ENCODE peak calls at places on chromosome 2, in four cellular contexts. Z is HCT116, D is K562, Y is H1. M is an unnamed sample.

GRCh38 chr2:151237422-151238012 is 24.1 kb downstream of the RBM43 start:
- DNase-seq in Z (no peak), Y (no peak), D (no peak), M (no peak)

GRCh38 chr2:120480346-120480902 is 134.5 kb downstream of the INHBB start:
- DNase-seq in Y (no peak), D (no peak), Z (no peak), M (no peak)

GRCh38 chr2:46977899-46978298 is 62.3 kb upstream of the MCFD2 start:
- DNase-seq in Y (no peak), Z (no peak), D (no peak), M (no peak)

GRCh38 chr2:124988794-124989193 is 963.7 kb downstream of the CNTNAP5 start:
- DNase-seq in Y (no peak), Z (no peak), D (no peak), M (no peak)

GRCh38 chr2:64866797-64867196 is 122.4 kb upstream of the SLC1A4 start:
- DNase-seq in Y (no peak), Z (no peak), D (no peak), M (no peak)

GRCh38 chr2:154623819-154624218 is 74.7 kb upstream of the KCNJ3 start:
- DNase-seq in Z (peak; percentile 56), D (peak; percentile 12), Y (peak; percentile 10), M (peak; percentile 42)

GRCh38 chr2:159639712-159640111 is 23.4 kb upstream of the BAZ2B start:
- DNase-seq in Z (no peak), Y (no peak), D (no peak), M (no peak)

GRCh38 chr2:196275646-196276352 is 104.4 kb upstream of the STK17B start:
- DNase-seq in Y (no peak), D (peak; percentile 31), Z (no peak), M (no peak)

GRCh38 chr2:40611196-40611595 is 159.3 kb upstream of the SLC8A1 start:
- DNase-seq in D (no peak), Z (no peak), Y (no peak), M (no peak)

GRCh38 chr2:227214622-227215041 is 50.2 kb downstream of the COL4A3 start:
- DNase-seq in Y (no peak), Z (no peak), D (no peak), M (no peak)

GRCh38 chr2:54409752-54410151 is 46.4 kb upstream of the SPTBN1 start:
- DNase-seq in Z (no peak), D (no peak), Y (no peak), M (no peak)

GRCh38 chr2:73859721-73860586 is 31.2 kb downstream of the STAMBP start:
- DNase-seq in Y (no peak), D (peak; percentile 23), Z (peak; percentile 37), M (peak; percentile 44)

GRCh38 chr2:112721819-112722522 is 1.2 kb downstream of the NT5DC4 start:
- DNase-seq in Y (no peak), D (no peak), Z (no peak), M (no peak)

GRCh38 chr2:64769392-64770044 is 115.8 kb upstream of the SERTAD2 start:
- DNase-seq in Y (no peak), D (no peak), Z (no peak), M (no peak)

GRCh38 chr2:26652361-26653041 is 11.3 kb upstream of the CIB4 start:
- DNase-seq in Y (no peak), D (no peak), Z (no peak), M (no peak)

GRCh38 chr2:1936411-1936980 is 192.2 kb upstream of the PXDN start:
- DNase-seq in Y (no peak), D (no peak), Z (no peak), M (no peak)

GRCh38 chr2:223054193-223054781 is 2.3 kb downstream of the KCNE4 start:
- DNase-seq in Y (no peak), D (no peak), Z (no peak), M (no peak)

GRCh38 chr2:239298126-239298804 is 102.6 kb downstream of the HDAC4 start:
- DNase-seq in Z (no peak), Y (no peak), D (no peak), M (no peak)

GRCh38 chr2:202116686-202117085 is 43.6 kb downstream of the KIAA2012 start:
- DNase-seq in Y (no peak), D (no peak), Z (no peak), M (no peak)

GRCh38 chr2:133844214-133844892 is 276.1 kb upstream of the NCKAP5 start:
- DNase-seq in Y (peak; percentile 19), D (peak; percentile 69), Z (peak; percentile 50), M (peak; percentile 58)

GRCh38 chr2:66301073-66301766 is 133.7 kb upstream of the MEIS1 start:
- DNase-seq in Z (no peak), Y (no peak), D (no peak), M (no peak)

GRCh38 chr2:190783513-190784263 is 96.9 kb upstream of the GLS start:
- DNase-seq in Z (no peak), D (no peak), Y (no peak), M (no peak)

GRCh38 chr2:101617786-101618185 is 79.7 kb upstream of the MAP4K4 start:
- DNase-seq in Y (no peak), Z (no peak), D (no peak), M (no peak)
- TF ChIP-seq FOSL1 in Y (no peak), Z (no peak), D (no peak), M (no peak)

GRCh38 chr2:130882111-130882510 is 45.4 kb downstream of the ARHGEF4 start:
- DNase-seq in D (no peak), Z (no peak), Y (no peak), M (no peak)
- TF ChIP-seq FOSL1 in D (no peak), Z (no peak), Y (no peak), M (no peak)

GRCh38 chr2:70947556-70948184 is 12.0 kb downstream of the ATP6V1B1 start:
- DNase-seq in Z (peak; percentile 23), Y (no peak), D (peak; percentile 39), M (no peak)
- TF ChIP-seq FOSL1 in Z (no peak), Y (no peak), D (no peak), M (no peak)

DNA sequence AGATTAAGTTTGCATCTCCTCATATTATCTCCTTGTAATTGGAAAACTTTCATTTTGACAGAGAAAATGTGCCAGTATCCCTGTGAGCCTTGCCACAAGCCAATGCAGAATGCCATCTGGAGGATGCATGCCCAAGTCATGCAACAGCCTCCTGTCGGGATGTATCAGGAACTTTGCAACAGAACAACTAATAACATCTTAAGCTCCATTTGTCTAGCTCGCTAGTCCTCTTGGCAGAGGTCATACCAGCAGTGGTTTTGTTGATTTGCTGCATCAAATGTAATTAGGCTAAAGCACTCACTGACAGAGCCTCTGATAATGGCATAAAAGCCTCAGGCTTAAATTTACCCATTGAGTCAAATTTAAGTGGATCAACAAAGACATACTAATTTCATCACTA is 125.8 kb downstream of the UBE2E3 start:
- DNase-seq in D (no peak), Z (no peak), Y (no peak), M (no peak)
- TF ChIP-seq FOSL1 in D (no peak), Z (no peak), Y (no peak), M (no peak)

DNA sequence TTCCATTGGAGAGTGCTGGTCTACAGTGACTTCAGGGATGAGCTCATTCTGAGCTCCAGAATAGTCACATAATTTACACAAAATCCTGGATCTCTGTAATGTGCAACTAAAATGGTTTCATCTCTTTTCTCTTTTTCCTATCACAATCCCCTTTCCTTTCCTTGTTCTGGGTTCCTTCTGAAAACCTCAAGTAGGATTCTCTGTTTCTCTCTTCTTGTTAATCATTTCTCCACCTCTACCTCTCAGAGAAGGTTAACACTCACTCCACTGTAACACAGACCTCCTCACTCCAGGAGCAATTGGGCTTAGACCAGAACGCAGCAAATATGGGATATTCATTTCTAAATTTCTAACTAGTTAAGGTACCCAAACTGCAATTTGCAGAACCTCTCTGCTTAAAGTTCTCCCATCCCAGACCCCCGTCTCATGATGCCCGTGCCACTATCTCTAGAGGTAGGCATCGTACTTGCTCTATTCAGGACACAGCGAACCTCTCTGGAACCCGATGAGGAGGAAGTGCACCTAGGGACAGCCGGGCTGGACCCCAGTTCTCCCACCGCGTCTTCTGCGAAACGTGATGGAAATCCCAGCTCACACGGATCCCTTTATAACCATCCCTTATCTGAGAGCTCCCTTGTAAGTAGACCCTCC is 1.4 kb downstream of the FOXI3 start:
- DNase-seq in Z (no peak), Y (no peak), D (no peak), M (no peak)
- TF ChIP-seq FOSL1 in Z (no peak), Y (no peak), D (no peak), M (no peak)

GRCh38 chr2:20382965-20383800 is 32.5 kb upstream of the PUM2 start:
- DNase-seq in Z (no peak), D (no peak), Y (no peak), M (no peak)

GRCh38 chr2:20378891-20379519 is 28.4 kb upstream of the PUM2 start:
- DNase-seq in D (peak; percentile 77), Y (peak; percentile 34), Z (peak; percentile 38), M (peak; percentile 80)

GRCh38 chr2:20384949-20385348 is 34.3 kb upstream of the PUM2 start:
- DNase-seq in Z (no peak), Y (no peak), D (no peak), M (no peak)

GRCh38 chr2:20378341-20378740 is 27.7 kb upstream of the PUM2 start:
- DNase-seq in Z (no peak), D (no peak), Y (no peak), M (no peak)

DNA sequence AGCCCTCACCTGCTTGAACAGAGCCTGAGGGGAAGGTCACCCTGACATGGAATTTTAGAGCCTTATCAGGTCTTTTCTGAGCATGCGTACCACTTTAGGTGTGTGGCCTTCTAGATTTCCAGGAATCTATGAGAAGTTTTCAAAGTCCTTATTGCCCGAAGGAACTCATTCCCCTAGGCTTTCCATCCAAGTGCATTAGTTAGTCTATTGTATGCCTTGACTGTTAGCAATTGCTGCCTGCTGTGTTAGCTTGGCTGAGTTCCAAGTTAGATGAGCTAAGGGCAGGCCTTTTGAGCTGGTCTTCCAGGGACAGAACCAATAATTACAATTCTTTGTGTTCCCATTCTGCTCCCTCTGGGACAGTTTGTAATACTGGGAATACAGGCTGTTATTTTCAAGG is 30.8 kb upstream of the PUM2 start:
- DNase-seq in Z (no peak), D (peak; percentile 46), Y (peak; percentile 31), M (peak; percentile 59)
- TF ChIP-seq FOSL1 in Z (no peak), D (no peak), Y (no peak), M (no peak)

M was measured in HepG2.